ENCODE peak calls at places on chromosome 2, in nine cellular contexts. One of them, this sample, is unnamed.

GRCh38 chr2:173359231-173359630 is 4.6 kb downstream of the CDCA7 start:
- DNase-seq in A673: no peak
- DNase-seq in psoas muscle: no peak
- DNase-seq in adrenal gland: no peak
- DNase-seq in sigmoid colon: no peak
- DNase-seq in SK-N-SH: no peak
- DNase-seq in ascending aorta: no peak
- DNase-seq in AG04450: no peak
- DNase-seq in fibroblast of lung: peak; percentile 72
- DNase-seq in this sample: no peak

GRCh38 chr2:120538691-120539420 is 192.9 kb downstream of the INHBB start:
- DNase-seq in sigmoid colon: no peak
- DNase-seq in adrenal gland: no peak
- DNase-seq in psoas muscle: no peak
- DNase-seq in SK-N-SH: no peak
- DNase-seq in fibroblast of lung: no peak
- DNase-seq in ascending aorta: no peak
- DNase-seq in A673: no peak
- DNase-seq in AG04450: no peak
- DNase-seq in this sample: no peak

GRCh38 chr2:55418072-55418471 is 1.6 kb downstream of the CCDC88A start:
- DNase-seq in sigmoid colon: no peak
- DNase-seq in ascending aorta: no peak
- DNase-seq in fibroblast of lung: peak; percentile 8
- DNase-seq in psoas muscle: no peak
- DNase-seq in A673: no peak
- DNase-seq in SK-N-SH: no peak
- DNase-seq in AG04450: no peak
- DNase-seq in adrenal gland: no peak
- DNase-seq in this sample: no peak

GRCh38 chr2:174561283-174562275 is 36.0 kb downstream of the WIPF1 start:
- DNase-seq in adrenal gland: peak; percentile 87
- DNase-seq in SK-N-SH: no peak
- DNase-seq in A673: no peak
- DNase-seq in ascending aorta: peak; percentile 78
- DNase-seq in sigmoid colon: peak; percentile 91
- DNase-seq in fibroblast of lung: peak; percentile 85
- DNase-seq in psoas muscle: peak; percentile 83
- DNase-seq in AG04450: peak; percentile 16
- DNase-seq in this sample: no peak

GRCh38 chr2:126793885-126794613 is 104.6 kb upstream of the TEX51 start:
- DNase-seq in adrenal gland: no peak
- DNase-seq in A673: no peak
- DNase-seq in sigmoid colon: peak; percentile 50
- DNase-seq in fibroblast of lung: no peak
- DNase-seq in psoas muscle: no peak
- DNase-seq in AG04450: no peak
- DNase-seq in ascending aorta: peak; percentile 11
- DNase-seq in SK-N-SH: peak; percentile 67
- DNase-seq in this sample: no peak

GRCh38 chr2:210224660-210225460 is at the start of gene ACADL:
- DNase-seq in ascending aorta: peak; percentile 83
- DNase-seq in SK-N-SH: peak; percentile 89
- DNase-seq in sigmoid colon: no peak
- DNase-seq in fibroblast of lung: peak; percentile 54
- DNase-seq in adrenal gland: peak; percentile 50
- DNase-seq in A673: peak; percentile 36
- DNase-seq in psoas muscle: peak; percentile 85
- DNase-seq in AG04450: no peak
- DNase-seq in this sample: peak; percentile 36

GRCh38 chr2:2573658-2574293 is 242.7 kb upstream of the MYT1L start:
- DNase-seq in fibroblast of lung: peak; percentile 1
- DNase-seq in ascending aorta: peak; percentile 45
- DNase-seq in AG04450: no peak
- DNase-seq in adrenal gland: no peak
- DNase-seq in sigmoid colon: no peak
- DNase-seq in SK-N-SH: peak; percentile 45
- DNase-seq in psoas muscle: peak; percentile 16
- DNase-seq in A673: peak; percentile 4
- DNase-seq in this sample: no peak

GRCh38 chr2:98875746-98876145 is 60.3 kb downstream of the CRACDL start:
- DNase-seq in psoas muscle: no peak
- DNase-seq in AG04450: no peak
- DNase-seq in fibroblast of lung: no peak
- DNase-seq in ascending aorta: no peak
- DNase-seq in adrenal gland: no peak
- DNase-seq in A673: no peak
- DNase-seq in sigmoid colon: no peak
- DNase-seq in SK-N-SH: no peak
- DNase-seq in this sample: no peak

GRCh38 chr2:118388771-118389170 is 300.5 kb downstream of the INSIG2 start:
- DNase-seq in fibroblast of lung: peak; percentile 67
- DNase-seq in sigmoid colon: no peak
- DNase-seq in SK-N-SH: no peak
- DNase-seq in adrenal gland: no peak
- DNase-seq in AG04450: peak; percentile 29
- DNase-seq in A673: no peak
- DNase-seq in ascending aorta: no peak
- DNase-seq in psoas muscle: no peak
- DNase-seq in this sample: peak; percentile 54

GRCh38 chr2:46963961-46964673 is 48.5 kb upstream of the MCFD2 start:
- DNase-seq in sigmoid colon: no peak
- DNase-seq in SK-N-SH: no peak
- DNase-seq in adrenal gland: no peak
- DNase-seq in ascending aorta: no peak
- DNase-seq in fibroblast of lung: peak; percentile 69
- DNase-seq in A673: no peak
- DNase-seq in psoas muscle: no peak
- DNase-seq in AG04450: no peak
- DNase-seq in this sample: peak; percentile 71

GRCh38 chr2:249538-250042 is 14.2 kb downstream of the SH3YL1 start:
- DNase-seq in adrenal gland: no peak
- DNase-seq in ascending aorta: no peak
- DNase-seq in sigmoid colon: no peak
- DNase-seq in fibroblast of lung: no peak
- DNase-seq in A673: no peak
- DNase-seq in AG04450: no peak
- DNase-seq in SK-N-SH: no peak
- DNase-seq in psoas muscle: no peak
- DNase-seq in this sample: no peak

GRCh38 chr2:101657787-101658186 is 39.7 kb upstream of the MAP4K4 start:
- DNase-seq in psoas muscle: no peak
- DNase-seq in A673: peak; percentile 26
- DNase-seq in ascending aorta: no peak
- DNase-seq in sigmoid colon: no peak
- DNase-seq in AG04450: no peak
- DNase-seq in adrenal gland: no peak
- DNase-seq in fibroblast of lung: no peak
- DNase-seq in SK-N-SH: no peak
- DNase-seq in this sample: no peak

GRCh38 chr2:179273461-179273962 is 8.9 kb upstream of the SESTD1 start:
- DNase-seq in adrenal gland: no peak
- DNase-seq in fibroblast of lung: no peak
- DNase-seq in AG04450: no peak
- DNase-seq in ascending aorta: no peak
- DNase-seq in A673: no peak
- DNase-seq in SK-N-SH: no peak
- DNase-seq in psoas muscle: no peak
- DNase-seq in sigmoid colon: no peak
- DNase-seq in this sample: no peak

GRCh38 chr2:217797661-217798069 is 205.1 kb downstream of the TNS1 start:
- DNase-seq in adrenal gland: no peak
- DNase-seq in SK-N-SH: peak; percentile 13
- DNase-seq in ascending aorta: peak; percentile 80
- DNase-seq in fibroblast of lung: peak; percentile 30
- DNase-seq in A673: no peak
- DNase-seq in psoas muscle: peak; percentile 87
- DNase-seq in sigmoid colon: peak; percentile 89
- DNase-seq in AG04450: no peak
- DNase-seq in this sample: peak; percentile 26

GRCh38 chr2:133045787-133046186 is 375.8 kb upstream of the LYPD1 start:
- DNase-seq in psoas muscle: no peak
- DNase-seq in SK-N-SH: no peak
- DNase-seq in AG04450: no peak
- DNase-seq in A673: no peak
- DNase-seq in sigmoid colon: no peak
- DNase-seq in ascending aorta: no peak
- DNase-seq in adrenal gland: no peak
- DNase-seq in fibroblast of lung: peak; percentile 79
- DNase-seq in this sample: no peak
- TF ChIP-seq CTCF in psoas muscle: no peak
- TF ChIP-seq CTCF in SK-N-SH: no peak
- TF ChIP-seq CTCF in AG04450: no peak
- TF ChIP-seq CTCF in A673: no peak
- TF ChIP-seq CTCF in sigmoid colon: no peak
- TF ChIP-seq CTCF in ascending aorta: no peak
- TF ChIP-seq CTCF in adrenal gland: no peak
- TF ChIP-seq CTCF in fibroblast of lung: no peak
- TF ChIP-seq CTCF in this sample: no peak

GRCh38 chr2:223051580-223052375 is at the start of gene KCNE4:
- DNase-seq in AG04450: no peak
- DNase-seq in sigmoid colon: peak; percentile 81
- DNase-seq in ascending aorta: peak; percentile 72
- DNase-seq in adrenal gland: peak; percentile 55
- DNase-seq in A673: peak; percentile 91
- DNase-seq in fibroblast of lung: peak; percentile 52
- DNase-seq in psoas muscle: no peak
- DNase-seq in SK-N-SH: no peak
- DNase-seq in this sample: no peak
- H3K27ac ChIP-seq in AG04450: peak within 1 kb of the TSS; percentile 68
- H3K27ac ChIP-seq in sigmoid colon: peak within 1 kb of the TSS; percentile 90
- H3K27ac ChIP-seq in ascending aorta: peak within 1 kb of the TSS; percentile 83
- H3K27ac ChIP-seq in adrenal gland: no peak within 1 kb of the TSS
- H3K27ac ChIP-seq in A673: peak within 1 kb of the TSS; percentile 94
- H3K27ac ChIP-seq in fibroblast of lung: peak within 1 kb of the TSS; percentile 88
- H3K27ac ChIP-seq in psoas muscle: peak within 1 kb of the TSS; percentile 72
- H3K27ac ChIP-seq in SK-N-SH: peak within 1 kb of the TSS; percentile 21
- H3K27ac ChIP-seq in this sample: no peak within 1 kb of the TSS

DNA sequence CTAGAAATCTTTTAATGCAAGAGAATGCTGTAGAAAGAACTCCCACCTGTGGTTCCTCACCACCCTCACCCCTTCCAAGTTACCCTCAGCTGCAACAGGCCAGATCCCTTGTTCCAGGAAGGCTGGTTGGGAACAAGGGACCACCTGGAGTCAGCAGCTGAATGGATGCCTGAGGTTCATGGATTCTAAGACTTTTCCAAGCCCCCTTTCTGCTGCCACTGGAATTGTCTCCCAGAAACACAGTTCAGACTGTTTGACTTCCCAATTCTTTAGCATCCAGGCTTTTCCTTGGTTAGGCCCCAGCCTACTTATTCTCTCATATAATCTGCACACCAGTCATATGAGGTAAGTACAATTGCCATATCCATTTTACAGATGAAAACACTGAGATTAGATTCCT is 8.0 kb upstream of the ADCY3 start:
- DNase-seq in SK-N-SH: no peak
- DNase-seq in adrenal gland: no peak
- DNase-seq in AG04450: no peak
- DNase-seq in ascending aorta: no peak
- DNase-seq in sigmoid colon: no peak
- DNase-seq in psoas muscle: no peak
- DNase-seq in A673: no peak
- DNase-seq in fibroblast of lung: no peak
- DNase-seq in this sample: no peak
- TF ChIP-seq CTCF in SK-N-SH: peak; percentile 7
- TF ChIP-seq CTCF in adrenal gland: no peak
- TF ChIP-seq CTCF in AG04450: peak; percentile 18
- TF ChIP-seq CTCF in ascending aorta: no peak
- TF ChIP-seq CTCF in sigmoid colon: no peak
- TF ChIP-seq CTCF in psoas muscle: no peak
- TF ChIP-seq CTCF in A673: no peak
- TF ChIP-seq CTCF in fibroblast of lung: no peak
- TF ChIP-seq CTCF in this sample: no peak

GRCh38 chr2:85400023-85400422 is 10.1 kb downstream of the CAPG start:
- DNase-seq in adrenal gland: no peak
- DNase-seq in SK-N-SH: no peak
- DNase-seq in fibroblast of lung: no peak
- DNase-seq in A673: no peak
- DNase-seq in sigmoid colon: peak; percentile 38
- DNase-seq in ascending aorta: no peak
- DNase-seq in AG04450: no peak
- DNase-seq in psoas muscle: no peak
- DNase-seq in this sample: no peak

GRCh38 chr2:85399183-85399455 is 11.0 kb downstream of the CAPG start:
- DNase-seq in SK-N-SH: no peak
- DNase-seq in A673: no peak
- DNase-seq in fibroblast of lung: no peak
- DNase-seq in sigmoid colon: peak; percentile 57
- DNase-seq in ascending aorta: no peak
- DNase-seq in adrenal gland: no peak
- DNase-seq in AG04450: no peak
- DNase-seq in psoas muscle: no peak
- DNase-seq in this sample: no peak

GRCh38 chr2:85401844-85402243 is 8.3 kb downstream of the CAPG start:
- DNase-seq in adrenal gland: no peak
- DNase-seq in psoas muscle: no peak
- DNase-seq in AG04450: no peak
- DNase-seq in ascending aorta: no peak
- DNase-seq in SK-N-SH: no peak
- DNase-seq in A673: no peak
- DNase-seq in fibroblast of lung: no peak
- DNase-seq in sigmoid colon: peak; percentile 60
- DNase-seq in this sample: no peak

GRCh38 chr2:85400541-85400940 is 9.6 kb downstream of the CAPG start:
- DNase-seq in SK-N-SH: peak; percentile 6
- DNase-seq in adrenal gland: no peak
- DNase-seq in fibroblast of lung: no peak
- DNase-seq in psoas muscle: no peak
- DNase-seq in A673: no peak
- DNase-seq in AG04450: no peak
- DNase-seq in ascending aorta: no peak
- DNase-seq in sigmoid colon: peak; percentile 57
- DNase-seq in this sample: no peak

DNA sequence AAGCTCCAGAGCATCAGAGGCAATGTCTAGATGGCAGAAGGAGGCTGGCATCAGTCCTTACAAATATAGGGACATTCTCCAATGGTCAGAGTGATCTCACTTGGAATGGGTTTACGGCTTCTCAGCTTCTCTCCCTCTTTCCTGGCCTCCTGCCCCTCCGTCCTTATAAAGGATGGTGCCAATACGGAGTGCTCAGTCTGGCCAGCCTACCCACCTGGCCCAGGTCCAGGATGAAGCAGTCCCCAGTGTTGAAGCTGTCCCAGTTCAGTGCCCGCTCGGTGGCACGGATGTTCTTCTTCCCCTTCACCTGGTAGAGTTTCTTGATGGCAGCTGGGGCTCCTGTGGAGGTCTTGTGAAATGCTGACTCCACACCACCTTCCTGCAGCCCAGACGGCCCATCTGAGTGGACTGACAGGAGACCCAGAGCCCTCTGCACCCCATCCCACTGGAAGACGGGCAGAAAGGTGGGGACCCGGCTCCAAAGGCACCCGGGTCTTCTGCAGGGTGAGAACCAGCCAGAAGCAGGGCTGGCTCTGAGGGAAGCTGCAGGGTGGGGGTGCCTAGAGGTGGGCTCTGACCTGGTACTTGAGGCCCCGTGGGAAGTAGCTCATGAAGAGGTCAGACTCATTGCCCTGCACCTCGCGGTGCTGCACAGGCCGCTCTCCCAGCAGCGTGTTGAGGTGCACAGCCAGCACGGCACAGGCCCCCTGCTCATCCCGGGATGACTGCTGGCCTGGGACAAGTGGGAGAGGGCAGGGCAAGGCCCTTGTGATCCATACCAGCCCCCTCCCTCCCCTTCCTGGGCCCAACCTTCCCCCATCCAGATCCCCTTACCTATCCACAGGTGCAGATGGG is 9.0 kb downstream of the CAPG start:
- DNase-seq in SK-N-SH: peak; percentile 12
- DNase-seq in AG04450: no peak
- DNase-seq in adrenal gland: no peak
- DNase-seq in A673: no peak
- DNase-seq in psoas muscle: no peak
- DNase-seq in sigmoid colon: peak; percentile 52
- DNase-seq in fibroblast of lung: no peak
- DNase-seq in ascending aorta: no peak
- DNase-seq in this sample: no peak
- H3K27ac ChIP-seq in SK-N-SH: no peak overlapping the region
- H3K27ac ChIP-seq in AG04450: no peak overlapping the region
- H3K27ac ChIP-seq in adrenal gland: no peak overlapping the region
- H3K27ac ChIP-seq in A673: no peak overlapping the region
- H3K27ac ChIP-seq in psoas muscle: no peak overlapping the region
- H3K27ac ChIP-seq in sigmoid colon: peak overlapping the region; percentile 5
- H3K27ac ChIP-seq in fibroblast of lung: no peak overlapping the region
- H3K27ac ChIP-seq in ascending aorta: no peak overlapping the region
- H3K27ac ChIP-seq in this sample: peak overlapping the region; percentile 3

This sample was measured in RWPE1.